ENCODE peak calls at places on chromosomes 12 and 14, in four cellular contexts. B is H1, X is A549, Y is NB4. T is an unnamed sample.

GRCh38 chr12:117063162-117063911 is 35.9 kb downstream of the TESC start:
- DNase-seq in B (no peak), Y (peak; percentile 100), X (no peak), T (no peak)

GRCh38 chr14:42138406-42138805 is 531.7 kb downstream of the LRFN5 start:
- DNase-seq in B (no peak), Y (no peak), X (no peak), T (no peak)

GRCh38 chr14:23154876-23155587 is 28.4 kb downstream of the SLC7A8 start:
- DNase-seq in X (peak; percentile 41), Y (no peak), B (no peak), T (peak; percentile 85)

GRCh38 chr12:79347852-79348251 is 342.9 kb downstream of the PAWR start:
- DNase-seq in Y (peak; percentile 29), B (no peak), X (no peak), T (peak; percentile 11)

GRCh38 chr14:43914041-43914693 is 592.9 kb downstream of the FSCB start:
- DNase-seq in Y (no peak), X (no peak), B (no peak), T (no peak)

GRCh38 chr14:50726372-50727107 is 58.4 kb upstream of the SAV1 start:
- DNase-seq in Y (no peak), B (no peak), X (no peak), T (no peak)

GRCh38 chr14:67940894-67941455 is 121.4 kb downstream of the RAD51B start:
- DNase-seq in B (no peak), Y (no peak), X (peak; percentile 19), T (peak; percentile 82)

GRCh38 chr14:76771432-76771980 is 10.2 kb downstream of the VASH1 start:
- DNase-seq in B (no peak), Y (no peak), X (no peak), T (no peak)

GRCh38 chr12:88552672-88553079 is 27.6 kb downstream of the KITLG start:
- DNase-seq in Y (no peak), X (peak; percentile 77), B (no peak), T (no peak)

GRCh38 chr12:91327889-91328288 is 145.3 kb upstream of the DCN start:
- DNase-seq in Y (no peak), X (no peak), B (no peak), T (no peak)

GRCh38 chr12:106305376-106305775 is 2.8 kb downstream of the TCP11L2 start:
- DNase-seq in B (no peak), Y (no peak), X (no peak), T (no peak)

GRCh38 chr12:113070117-113070906 is 13.8 kb downstream of the DTX1 start:
- DNase-seq in B (no peak), X (no peak), Y (peak; percentile 93), T (no peak)

GRCh38 chr12:69254046-69254445 is 14.7 kb downstream of the CPSF6 start:
- DNase-seq in X (peak; percentile 64), Y (peak; percentile 76), B (no peak), T (peak; percentile 84)

GRCh38 chr12:84397279-84397678 is 515.3 kb downstream of the SLC6A15 start:
- DNase-seq in X (no peak), Y (no peak), B (no peak), T (peak; percentile 2)

GRCh38 chr14:38989917-38990546 is 113.0 kb downstream of the SEC23A start:
- DNase-seq in Y (peak; percentile 6), B (no peak), X (no peak), T (peak; percentile 15)

GRCh38 chr12:49609875-49610154 is 4.4 kb upstream of the FAM186B start:
- DNase-seq in B (no peak), Y (peak; percentile 38), X (peak; percentile 26), T (no peak)

GRCh38 chr12:26274441-26275312 is 79.3 kb downstream of the SSPN start:
- DNase-seq in Y (peak; percentile 100), B (peak; percentile 17), X (peak; percentile 98), T (peak; percentile 98)

GRCh38 chr12:1797011-1797901 is 23.1 kb upstream of the LRTM2 start:
- DNase-seq in Y (peak; percentile 86), X (no peak), B (no peak), T (no peak)

GRCh38 chr14:61420326-61420725 is 98.9 kb downstream of the PRKCH start:
- DNase-seq in B (peak; percentile 31), X (peak; percentile 12), Y (no peak), T (peak; percentile 43)

GRCh38 chr14:55122441-55122986 is 6.5 kb upstream of the LGALS3 start:
- DNase-seq in X (no peak), Y (no peak), B (no peak), T (no peak)

GRCh38 chr12:59425798-59426197 is 170.0 kb upstream of the SLC16A7 start:
- DNase-seq in B (no peak), Y (no peak), X (no peak), T (no peak)

GRCh38 chr12:27822076-27822712 is 42.2 kb upstream of the MANSC4 start:
- DNase-seq in X (peak; percentile 11), B (no peak), Y (peak; percentile 92), T (peak; percentile 95)

GRCh38 chr14:99687284-99688209 is 3.4 kb downstream of the CYP46A1 start:
- DNase-seq in X (no peak), Y (no peak), B (no peak), T (no peak)

GRCh38 chr12:98635657-98636323 is 8.8 kb downstream of the IKBIP start:
- DNase-seq in Y (no peak), X (peak; percentile 31), B (no peak), T (peak; percentile 61)

GRCh38 chr12:48998497-48999353 is 450 bp downstream of the DDN start:
- DNase-seq in Y (peak; percentile 75), X (peak; percentile 60), B (no peak), T (no peak)

GRCh38 chr14:68027276-68027675 is 207.7 kb downstream of the RAD51B start:
- DNase-seq in X (no peak), B (no peak), Y (no peak), T (no peak)

GRCh38 chr12:63915105-63915830 is 70.8 kb downstream of the SRGAP1 start:
- DNase-seq in X (peak; percentile 85), B (no peak), Y (no peak), T (peak; percentile 63)

GRCh38 chr14:54116972-54117371 is 160.3 kb upstream of the BMP4 start:
- DNase-seq in Y (no peak), X (no peak), B (no peak), T (peak; percentile 77)

GRCh38 chr12:57342207-57342691 is 88.6 kb downstream of the R3HDM2 start:
- DNase-seq in Y (peak; percentile 18), B (peak; percentile 21), X (peak; percentile 71), T (peak; percentile 5)

GRCh38 chr12:67988600-67988999 is 647 bp upstream of the IFNG-AS1 start:
- DNase-seq in B (no peak), X (no peak), Y (no peak), T (no peak)

GRCh38 chr14:71524321-71524982 is 407.8 kb upstream of the RGS6 start:
- DNase-seq in X (no peak), Y (no peak), B (no peak), T (no peak)

GRCh38 chr12:74725154-74725553 is 187.5 kb downstream of the ATXN7L3B start:
- DNase-seq in B (no peak), X (no peak), Y (no peak), T (no peak)

GRCh38 chr12:95532851-95533250 is 18.4 kb downstream of the USP44 start:
- DNase-seq in Y (no peak), X (no peak), B (no peak), T (no peak)

GRCh38 chr14:58647777-58648176 is 10.0 kb downstream of the DACT1 start:
- DNase-seq in X (no peak), B (no peak), Y (no peak), T (no peak)

GRCh38 chr14:21915814-21916213 is 242.2 kb upstream of the OR4E1 start:
- DNase-seq in B (no peak), Y (no peak), X (peak; percentile 78), T (peak; percentile 91)

GRCh38 chr14:63644741-63645140 is 3.1 kb upstream of the WDR89 start:
- DNase-seq in X (no peak), Y (no peak), B (no peak), T (no peak)

GRCh38 chr14:63642656-63643382 is 1.1 kb upstream of the WDR89 start:
- DNase-seq in B (no peak), X (no peak), Y (peak; percentile 14), T (no peak)

GRCh38 chr14:63642229-63642611 is 549 bp upstream of the WDR89 start:
- DNase-seq in X (peak; percentile 94), B (peak; percentile 69), Y (peak; percentile 93), T (peak; percentile 96)

GRCh38 chr14:63641473-63642228 is at the start of gene WDR89:
- DNase-seq in X (peak; percentile 100), B (peak; percentile 98), Y (peak; percentile 99), T (peak; percentile 100)
- TF ChIP-seq POLR2A in X (peak; percentile 85), B (peak; percentile 78), Y (peak; percentile 83), T (peak; percentile 81)

GRCh38 chr14:51783765-51784164 is 76.6 kb upstream of the GNG2 start:
- DNase-seq in B (no peak), Y (peak; percentile 27), X (no peak), T (no peak)
- TF ChIP-seq MAX in B (no peak), Y (no peak), X (no peak), T (no peak)

GRCh38 chr12:120367252-120367923 is 1.6 kb downstream of the MSI1 start:
- DNase-seq in Y (peak; percentile 42), X (peak; percentile 52), B (no peak), T (no peak)
- TF ChIP-seq CTCF in Y (peak; percentile 87), X (peak; percentile 39), B (peak; percentile 66), T (peak; percentile 36)

GRCh38 chr14:73786632-73786941 is 65.0 kb upstream of the PTGR2 start:
- DNase-seq in B (no peak), Y (peak; percentile 76), X (peak; percentile 46), T (peak; percentile 29)

GRCh38 chr14:73785336-73785833 is 66.2 kb upstream of the PTGR2 start:
- DNase-seq in Y (peak; percentile 75), X (peak; percentile 66), B (no peak), T (peak; percentile 75)

GRCh38 chr14:73785834-73786631 is 65.6 kb upstream of the PTGR2 start:
- DNase-seq in B (no peak), Y (peak; percentile 95), X (peak; percentile 88), T (peak; percentile 84)

GRCh38 chr14:73784065-73784987 is 67.3 kb upstream of the PTGR2 start:
- DNase-seq in Y (peak; percentile 87), B (no peak), X (no peak), T (no peak)

DNA sequence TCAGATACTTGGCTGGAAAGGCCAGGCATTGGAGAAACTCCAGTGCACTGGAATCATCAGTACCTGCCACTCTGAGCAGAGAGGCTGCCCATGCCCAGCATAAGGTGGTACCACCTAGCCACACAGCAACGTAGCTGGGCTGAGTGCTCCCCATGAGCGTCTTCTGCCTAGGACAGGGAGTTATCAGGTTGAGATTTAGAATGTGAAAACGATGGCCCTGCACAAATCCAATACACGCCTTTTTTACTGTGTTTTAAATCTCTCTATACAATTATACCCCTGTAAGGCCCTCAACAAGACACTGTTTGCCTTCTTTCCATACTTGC is 66.7 kb upstream of the PTGR2 start:
- DNase-seq in X (no peak), B (no peak), Y (no peak), T (no peak)
- TF ChIP-seq POLR2A in X (no peak), B (no peak), Y (no peak), T (no peak)

GRCh38 chr12:30898846-30899245 is 27.7 kb upstream of the TSPAN11 start:
- DNase-seq in X (no peak), Y (no peak), B (no peak), T (no peak)
- TF ChIP-seq MAX in X (no peak), Y (no peak), B (no peak), T (no peak)

T was measured in endothelial cell of umbilical vein.